ENCODE peak calls at places on chromosomes 3 and 15, in four cellular contexts. C is mesendoderm, M is IMR-90, R is H1. G is an unnamed sample.

GRCh38 chr3:5826467-5826866 is 639.0 kb downstream of the EDEM1 start:
- DNase-seq in C (no peak), M (no peak), R (no peak), G (no peak)

GRCh38 chr15:66019826-66020398 is 150.6 kb downstream of the RAB11A start:
- DNase-seq in C (peak), M (no peak), R (no peak), G (no peak)

GRCh38 chr3:52218454-52218853 is 7.0 kb downstream of the TLR9 start:
- DNase-seq in C (no peak), M (no peak), R (no peak), G (no peak)

GRCh38 chr3:70963412-70963811 is 620.1 kb downstream of the FOXP1 start:
- DNase-seq in C (no peak), M (no peak), R (no peak), G (no peak)

GRCh38 chr3:169929830-169930519 is 18.6 kb downstream of the SAMD7 start:
- DNase-seq in C (peak), M (no peak), R (no peak), G (no peak)

GRCh38 chr3:82093641-82094040 is 332.2 kb upstream of the GBE1 start:
- DNase-seq in C (no peak), M (no peak), R (no peak), G (no peak)

GRCh38 chr3:63921741-63922482 is 9.7 kb upstream of the SCAANT1 start:
- DNase-seq in C (no peak), M (no peak), R (no peak), G (no peak)

GRCh38 chr3:39524107-39524506 is 56.6 kb downstream of the MOBP start:
- DNase-seq in C (peak), M (no peak), R (no peak), G (no peak)

GRCh38 chr15:91855684-91856553 is 2.4 kb downstream of the SLCO3A1 start:
- DNase-seq in C (peak), M (no peak), R (peak), G (peak)

GRCh38 chr3:58526124-58526957 is 10.6 kb downstream of the ACOX2 start:
- DNase-seq in C (peak), M (peak), R (no peak), G (no peak)

GRCh38 chr3:58531555-58531954 is 5.4 kb downstream of the ACOX2 start:
- DNase-seq in C (no peak), M (no peak), R (no peak), G (no peak)

GRCh38 chr3:58530354-58530865 is 6.6 kb downstream of the ACOX2 start:
- DNase-seq in C (no peak), M (no peak), R (no peak), G (no peak)

GRCh38 chr3:58529516-58530353 is 7.3 kb downstream of the ACOX2 start:
- DNase-seq in C (peak), M (no peak), R (peak), G (peak)

DNA sequence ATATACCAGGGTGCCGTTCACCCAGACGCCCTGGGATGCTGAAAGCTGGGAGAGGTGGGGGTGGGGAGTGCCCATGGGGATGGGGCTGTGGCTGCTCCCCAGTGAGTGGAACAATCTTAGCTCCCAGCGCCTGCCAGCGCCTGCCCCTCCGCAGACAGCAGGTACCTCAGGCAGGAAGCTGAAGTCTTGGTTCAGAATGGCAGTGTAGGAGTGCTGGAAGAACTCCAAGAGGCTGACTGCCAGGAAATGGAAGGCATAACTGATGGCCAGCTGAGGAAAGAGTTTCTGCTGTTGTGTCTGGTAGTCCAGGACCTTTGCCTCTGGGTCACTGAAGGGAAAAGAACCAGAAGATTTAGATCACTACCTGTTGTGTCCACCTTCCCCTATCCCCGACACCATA is 8.4 kb downstream of the ACOX2 start:
- DNase-seq in C (no peak), M (peak), R (no peak), G (no peak)
- H4K5ac ChIP-seq in C (no peak), M (no peak), R (no peak), G (no peak)

GRCh38 chr3:127411083-127411727 is 123.4 kb upstream of the PRR20G start:
- DNase-seq in C (peak), M (no peak), R (peak), G (peak)

GRCh38 chr3:127410678-127411077 is 122.8 kb upstream of the PRR20G start:
- DNase-seq in C (no peak), M (no peak), R (peak), G (no peak)

GRCh38 chr3:127412578-127413317 is 124.9 kb upstream of the PRR20G start:
- DNase-seq in C (no peak), M (no peak), R (peak), G (peak)

GRCh38 chr3:127413871-127414270 is 126.0 kb upstream of the PRR20G start:
- DNase-seq in C (no peak), M (no peak), R (no peak), G (no peak)

DNA sequence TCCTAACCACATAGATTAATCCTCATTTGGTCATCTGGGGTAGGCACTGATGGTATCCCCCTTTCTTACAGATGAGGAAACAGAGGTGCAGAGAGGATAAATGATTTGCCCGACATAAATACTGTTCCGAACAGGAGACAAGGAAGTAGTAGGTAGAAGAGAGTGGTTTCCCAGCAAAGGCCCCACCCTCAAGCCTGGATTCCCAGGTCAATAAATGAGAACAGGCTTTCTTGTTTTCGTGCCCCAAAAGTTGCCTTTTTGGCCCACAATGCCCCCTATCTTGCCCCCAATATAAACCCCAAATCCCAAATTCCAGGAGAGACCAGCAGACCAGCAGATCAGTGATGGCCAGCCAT is 125.5 kb upstream of the PRR20G start:
- DNase-seq in C (no peak), M (no peak), R (no peak), G (no peak)
- H4K5ac ChIP-seq in C (no peak), M (no peak), R (no peak), G (no peak)

GRCh38 chr3:115651599-115651998 is 28.3 kb downstream of the GAP43 start:
- DNase-seq in C (no peak), M (no peak), R (no peak), G (no peak)
- H4K5ac ChIP-seq in C (no peak), M (no peak), R (no peak), G (no peak)

GRCh38 chr3:38095687-38096483 is 41.0 kb downstream of the ACAA1 start:
- DNase-seq in C (no peak), M (no peak), R (no peak), G (no peak)
- H4K5ac ChIP-seq in C (no peak), M (no peak), R (no peak), G (no peak)

GRCh38 chr3:121818578-121818977 is 16.3 kb downstream of the IQCB1 start:
- DNase-seq in C (no peak), M (no peak), R (no peak), G (no peak)
- H4K5ac ChIP-seq in C (no peak), M (no peak), R (no peak), G (no peak)

GRCh38 chr15:97866994-97867393 is 93.5 kb upstream of the ARRDC4 start:
- DNase-seq in C (no peak), M (no peak), R (no peak), G (no peak)

GRCh38 chr15:97870771-97871170 is 89.7 kb upstream of the ARRDC4 start:
- DNase-seq in C (no peak), M (no peak), R (no peak), G (no peak)

GRCh38 chr15:97868964-97869363 is 91.5 kb upstream of the ARRDC4 start:
- DNase-seq in C (no peak), M (no peak), R (no peak), G (no peak)

DNA sequence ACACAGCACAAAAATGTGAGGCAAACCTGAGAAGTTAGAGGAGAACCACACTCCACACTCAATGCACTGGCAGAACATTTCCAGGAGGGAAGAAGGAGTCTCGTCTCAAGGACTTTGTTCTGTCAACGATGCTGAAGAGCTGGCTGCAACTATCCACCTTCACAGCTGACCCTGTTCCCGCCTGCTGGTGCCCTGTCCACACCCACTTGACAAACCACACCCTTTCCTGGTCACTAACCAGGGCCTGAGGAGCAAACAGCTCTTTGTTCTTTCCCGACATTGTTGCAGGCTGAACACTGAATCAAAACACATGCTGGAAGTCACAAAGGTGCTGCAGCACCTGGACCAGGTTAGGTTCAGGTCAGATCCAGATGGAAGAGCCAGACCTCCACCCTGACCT is 92.6 kb upstream of the ARRDC4 start:
- DNase-seq in C (no peak), M (no peak), R (no peak), G (no peak)
- H4K5ac ChIP-seq in C (no peak), M (no peak), R (no peak), G (no peak)

G was measured in H9.